ENCODE peak calls at places on chromosomes 16 and 17, in seven cellular contexts. X is PC-3; E is CD4-positive, CD25-positive, alpha-beta regulatory T cell; J is H7; U is ascending aorta; Y is heart right ventricle; H is breast epithelium. K is an unnamed sample.

GRCh38 chr17:74778960-74779359 is 2.8 kb upstream of the NAT9 start:
- DNase-seq in X (no peak), E (no peak), J (no peak), U (no peak), Y (no peak), H (no peak), K (no peak)

GRCh38 chr16:85553436-85554113 is 59.5 kb upstream of the GSE1 start:
- DNase-seq in X (peak; percentile 50), E (no peak), J (peak; percentile 94), U (no peak), Y (peak; percentile 83), H (no peak), K (peak; percentile 89)

GRCh38 chr16:89410794-89411309 is 79.5 kb downstream of the ANKRD11 start:
- DNase-seq in X (no peak), E (peak; percentile 16), J (no peak), U (peak; percentile 73), Y (peak; percentile 43), H (peak; percentile 76), K (peak; percentile 83)

GRCh38 chr17:2055494-2056220 is 754 bp downstream of the HIC1 start:
- DNase-seq in X (no peak), E (no peak), J (peak; percentile 86), U (no peak), Y (peak; percentile 68), H (no peak), K (no peak)

GRCh38 chr16:62050793-62051192 is 14.6 kb upstream of the CDH8 start:
- DNase-seq in X (no peak), E (no peak), J (no peak), U (no peak), Y (no peak), H (no peak), K (no peak)

GRCh38 chr17:73564856-73565255 is 79.4 kb downstream of the SDK2 start:
- DNase-seq in X (peak; percentile 79), E (no peak), J (no peak), U (no peak), Y (no peak), H (no peak), K (no peak)

GRCh38 chr17:81863833-81864768 is 3.8 kb upstream of the P4HB start:
- DNase-seq in X (no peak), E (no peak), J (peak; percentile 65), U (no peak), Y (no peak), H (no peak), K (no peak)

GRCh38 chr17:20032636-20033035 is 23.5 kb downstream of the SPECC1 start:
- DNase-seq in X (no peak), E (no peak), J (no peak), U (no peak), Y (no peak), H (no peak), K (no peak)

GRCh38 chr16:84043486-84044107 is 1.0 kb upstream of the SLC38A8 start:
- DNase-seq in X (no peak), E (no peak), J (peak; percentile 64), U (no peak), Y (no peak), H (no peak), K (peak; percentile 21)

GRCh38 chr17:75039238-75039637 is 7.5 kb downstream of the ATP5PD start:
- DNase-seq in X (no peak), E (no peak), J (no peak), U (no peak), Y (no peak), H (no peak), K (no peak)

GRCh38 chr16:9123871-9124270 is 32.4 kb downstream of the HAPSTR1 start:
- DNase-seq in X (peak; percentile 82), E (no peak), J (no peak), U (peak; percentile 75), Y (peak; percentile 44), H (peak; percentile 75), K (peak; percentile 85)

GRCh38 chr17:38870259-38871165 is 654 bp downstream of the LASP1 start:
- DNase-seq in X (peak; percentile 19), E (peak; percentile 65), J (peak; percentile 88), U (peak; percentile 83), Y (peak; percentile 74), H (peak; percentile 74), K (peak; percentile 90)

GRCh38 chr16:81558444-81559175 is 114.0 kb downstream of the CMIP start:
- DNase-seq in X (no peak), E (no peak), J (no peak), U (no peak), Y (no peak), H (peak; percentile 69), K (peak; percentile 82)

GRCh38 chr16:88403794-88404581 is 21.2 kb downstream of the ZNF469 start:
- DNase-seq in X (peak; percentile 21), E (no peak), J (peak; percentile 84), U (no peak), Y (no peak), H (no peak), K (no peak)

GRCh38 chr16:57509231-57509923 is 23.1 kb upstream of the DOK4 start:
- DNase-seq in X (no peak), E (no peak), J (peak; percentile 32), U (no peak), Y (no peak), H (no peak), K (no peak)

GRCh38 chr16:84177740-84178070 is 9.2 kb downstream of the TAF1C start:
- DNase-seq in X (no peak), E (no peak), J (no peak), U (no peak), Y (no peak), H (no peak), K (no peak)

GRCh38 chr17:71760062-71760720 is 360.6 kb upstream of the SOX9 start:
- DNase-seq in X (peak; percentile 93), E (no peak), J (no peak), U (no peak), Y (no peak), H (no peak), K (no peak)

GRCh38 chr17:71764507-71764906 is 356.3 kb upstream of the SOX9 start:
- DNase-seq in X (peak; percentile 53), E (no peak), J (peak; percentile 4), U (no peak), Y (no peak), H (no peak), K (no peak)

GRCh38 chr17:71759422-71760060 is 361.3 kb upstream of the SOX9 start:
- DNase-seq in X (no peak), E (no peak), J (no peak), U (no peak), Y (no peak), H (no peak), K (no peak)

GRCh38 chr17:71765437-71765836 is 355.4 kb upstream of the SOX9 start:
- DNase-seq in X (no peak), E (no peak), J (no peak), U (no peak), Y (no peak), H (no peak), K (no peak)

DNA sequence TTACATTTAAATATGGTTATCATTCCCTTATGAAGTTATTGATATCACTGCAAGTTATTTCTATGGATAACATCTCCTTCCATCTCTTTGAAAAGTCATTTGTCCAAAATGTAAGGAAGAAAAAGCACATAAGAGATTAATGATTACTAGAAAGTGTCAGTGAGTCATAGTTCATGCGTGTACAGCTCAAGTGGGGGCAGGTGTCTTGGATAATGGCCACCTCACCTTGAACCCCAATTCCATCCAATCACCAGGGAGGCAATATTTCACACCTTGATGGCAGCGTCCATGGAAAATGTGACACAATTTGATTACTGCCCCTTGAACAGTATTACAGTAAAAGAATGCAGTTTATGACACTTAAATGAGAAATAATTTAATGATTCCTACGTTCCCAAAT is 358.3 kb upstream of the SOX9 start:
- DNase-seq in X (no peak), E (no peak), J (no peak), U (no peak), Y (no peak), H (no peak), K (no peak)
- H3K36me3 ChIP-seq in X (no peaks in the 10 kb centered on the region), E (no peaks in the 10 kb centered on the region), J (no peaks in the 10 kb centered on the region), U (no peaks in the 10 kb centered on the region), Y (no peaks in the 10 kb centered on the region), H (no peaks in the 10 kb centered on the region), K (no peaks in the 10 kb centered on the region)

DNA sequence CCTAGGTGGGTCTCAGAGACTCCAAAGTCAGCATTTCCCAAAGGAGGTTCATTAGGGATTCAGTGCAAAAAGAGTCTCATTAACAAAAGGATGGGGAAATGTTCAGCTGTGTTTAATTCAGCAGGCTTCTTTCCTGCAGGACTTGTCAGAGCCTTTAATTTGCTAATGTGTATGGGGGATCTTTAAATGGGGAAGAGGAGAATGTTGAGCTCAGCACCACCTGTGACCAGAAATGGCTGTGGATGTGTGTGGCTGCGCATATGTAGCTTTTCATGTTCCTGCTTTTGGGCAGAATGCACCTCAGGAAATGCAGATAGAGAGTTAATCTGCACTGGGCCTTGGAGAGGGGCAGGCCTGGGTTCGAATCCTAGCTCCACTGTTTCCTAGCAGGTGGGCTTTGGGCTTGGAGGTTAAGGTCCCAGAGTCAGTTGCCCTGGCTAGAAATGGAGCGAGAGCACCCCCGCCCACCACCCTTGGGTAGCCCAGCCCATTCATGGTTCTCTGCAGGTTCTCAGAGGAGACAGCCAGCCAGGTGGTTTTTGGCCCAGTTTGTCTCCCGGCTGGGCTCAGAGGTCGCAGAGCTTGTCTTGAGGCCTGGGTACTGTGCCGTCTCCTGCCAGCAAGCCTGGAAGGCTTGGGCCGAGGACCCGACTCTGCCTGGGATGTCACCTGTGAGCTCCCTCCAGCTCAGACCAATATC is 9.2 kb downstream of the ADCY7 start:
- DNase-seq in X (no peak), E (no peak), J (peak; percentile 52), U (no peak), Y (no peak), H (no peak), K (peak; percentile 30)
- H3K4me3 ChIP-seq in X (no peak overlapping the region), E (peak overlapping the region; percentile 61), J (no peak overlapping the region), U (no peak overlapping the region), Y (no peak overlapping the region), H (peak overlapping the region; percentile 35), K (peak overlapping the region; percentile 48)

DNA sequence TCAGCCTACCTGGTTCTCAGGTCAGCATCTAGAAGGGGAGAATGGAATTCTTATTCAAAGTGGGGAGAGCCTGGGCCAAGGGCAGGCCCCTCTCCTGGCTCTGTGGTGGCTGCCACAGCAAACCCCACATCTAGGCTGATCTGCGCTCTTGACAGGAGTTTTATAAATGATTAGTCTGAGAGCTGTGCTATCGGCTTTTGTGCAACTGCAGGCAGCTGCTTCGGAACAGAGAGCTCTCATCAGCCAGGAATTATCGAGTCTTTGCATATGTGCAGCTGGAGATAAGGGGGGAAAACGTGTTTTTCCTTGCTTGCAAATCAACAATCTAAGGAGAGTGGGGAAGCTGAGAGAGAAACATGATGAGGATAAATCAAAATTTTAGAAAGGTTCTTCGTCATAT is 91.7 kb downstream of the HS3ST3A1 start:
- DNase-seq in X (no peak), E (no peak), J (peak; percentile 46), U (no peak), Y (no peak), H (no peak), K (no peak)
- H3K36me3 ChIP-seq in X (peaks cover 3% of the 10 kb centered on the region), E (no peaks in the 10 kb centered on the region), J (no peaks in the 10 kb centered on the region), U (no peaks in the 10 kb centered on the region), Y (no peaks in the 10 kb centered on the region), H (no peaks in the 10 kb centered on the region), K (no peaks in the 10 kb centered on the region)

DNA sequence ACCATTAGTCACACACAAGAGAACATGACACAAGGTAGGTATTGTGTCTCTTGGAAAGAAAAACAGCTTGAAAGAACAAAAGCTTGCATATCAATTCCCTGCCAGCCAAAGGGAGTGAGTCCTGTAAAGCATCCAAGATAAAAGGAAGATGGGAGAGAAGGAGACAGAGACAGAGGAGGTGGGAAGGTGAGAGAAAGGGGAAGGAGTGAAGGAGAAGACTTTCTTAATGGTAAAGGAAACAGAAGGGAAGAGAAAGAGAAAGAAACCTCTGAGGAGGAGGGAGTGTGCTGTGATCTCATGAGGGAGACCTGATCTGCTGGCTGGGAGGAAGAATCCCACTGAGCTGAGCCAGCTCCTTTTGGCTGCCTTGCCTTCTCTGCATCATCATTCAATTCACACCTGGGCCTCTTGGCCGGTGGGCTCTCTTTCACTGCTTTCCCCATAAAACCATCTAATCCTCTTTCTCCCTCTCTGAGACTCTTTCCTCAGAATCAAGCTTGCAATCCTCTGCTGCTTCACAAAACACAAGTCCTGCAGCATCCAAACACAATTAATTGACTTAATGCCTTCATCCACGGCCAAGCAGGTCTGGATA is 271.6 kb downstream of the ABCC12 start:
- DNase-seq in X (no peak), E (no peak), J (peak; percentile 24), U (no peak), Y (no peak), H (no peak), K (no peak)
- H3K4me3 ChIP-seq in X (no peak overlapping the region), E (no peak overlapping the region), J (no peak overlapping the region), U (no peak overlapping the region), Y (no peak overlapping the region), H (no peak overlapping the region), K (no peak overlapping the region)

K was measured in upper lobe of right lung.